ENCODE peak calls at places on chromosomes 6 and 20, in five cellular contexts. B, H, D, L and J are unnamed samples.

GRCh38 chr6:119342430-119342829 is 7.1 kb downstream of the MAN1A1 start:
- DNase-seq in B (no peak), H (no peak), D (no peak), L (no peak), J (no peak)

GRCh38 chr20:47353697-47354387 is 2.7 kb downstream of the ZMYND8 start:
- DNase-seq in B (no peak), H (no peak), D (no peak), L (no peak), J (no peak)

GRCh38 chr6:33017694-33018353 is 8.4 kb upstream of the HLA-DOA start:
- DNase-seq in B (no peak), H (no peak), D (no peak), L (no peak), J (no peak)

GRCh38 chr6:170114187-170114945 is 176.5 kb downstream of the DLL1 start:
- DNase-seq in B (no peak), H (no peak), D (no peak), L (no peak), J (no peak)

GRCh38 chr6:106729848-106730247 is 100.5 kb downstream of the QRSL1 start:
- DNase-seq in B (no peak), H (no peak), D (no peak), L (no peak), J (no peak)

GRCh38 chr6:158011478-158011920 is 29.8 kb downstream of the SYNJ2 start:
- DNase-seq in B (no peak), H (no peak), D (no peak), L (peak; percentile 65), J (no peak)

GRCh38 chr6:147776631-147777030 is 268.1 kb downstream of the SAMD5 start:
- DNase-seq in B (no peak), H (no peak), D (no peak), L (no peak), J (no peak)

GRCh38 chr6:74577619-74578018 is 628.2 kb downstream of the COL12A1 start:
- DNase-seq in B (no peak), H (no peak), D (no peak), L (no peak), J (no peak)

GRCh38 chr6:111767752-111768430 is 105.4 kb downstream of the FYN start:
- DNase-seq in B (peak; percentile 42), H (no peak), D (no peak), L (no peak), J (no peak)

GRCh38 chr20:45970646-45971424 is 1.2 kb downstream of the ZNF335 start:
- DNase-seq in B (no peak), H (no peak), D (peak; percentile 70), L (peak; percentile 19), J (peak; percentile 63)

GRCh38 chr6:139062921-139063320 is 34.4 kb downstream of the ABRACL start:
- DNase-seq in B (no peak), H (no peak), D (no peak), L (peak; percentile 18), J (no peak)

GRCh38 chr6:43923376-43924221 is 153.6 kb downstream of the VEGFA start:
- DNase-seq in B (no peak), H (no peak), D (peak; percentile 37), L (peak; percentile 56), J (peak; percentile 57)